ENCODE peak calls at places on chromosomes 16 and 17, in four cellular contexts. One of them, this sample, is unnamed.

GRCh38 chr16:1271380-1271749 is 15.5 kb downstream of the TPSD1 start:
- DNase-seq in neural progenitor cell: no peak
- DNase-seq in tibial artery: no peak
- DNase-seq in fibroblast of mammary gland: no peak
- DNase-seq in this sample: no peak

GRCh38 chr17:12983986-12984932 is 33.6 kb downstream of the ELAC2 start:
- DNase-seq in tibial artery: no peak
- DNase-seq in neural progenitor cell: no peak
- DNase-seq in fibroblast of mammary gland: peak
- DNase-seq in this sample: peak

GRCh38 chr16:50671644-50672260 is 9.4 kb downstream of the SNX20 start:
- DNase-seq in fibroblast of mammary gland: peak
- DNase-seq in tibial artery: no peak
- DNase-seq in neural progenitor cell: peak
- DNase-seq in this sample: peak

GRCh38 chr16:67718668-67719047 is 458 bp downstream of the GFOD2 start:
- DNase-seq in tibial artery: no peak
- DNase-seq in neural progenitor cell: no peak
- DNase-seq in fibroblast of mammary gland: no peak
- DNase-seq in this sample: no peak

GRCh38 chr16:85650864-85651811 is 37.6 kb downstream of the GINS2 start:
- DNase-seq in neural progenitor cell: peak
- DNase-seq in fibroblast of mammary gland: no peak
- DNase-seq in tibial artery: no peak
- DNase-seq in this sample: no peak

GRCh38 chr16:77511053-77511452 is 76.2 kb upstream of the ADAMTS18 start:
- DNase-seq in tibial artery: no peak
- DNase-seq in neural progenitor cell: no peak
- DNase-seq in fibroblast of mammary gland: no peak
- DNase-seq in this sample: no peak

GRCh38 chr17:73566905-73567782 is 77.1 kb downstream of the SDK2 start:
- DNase-seq in tibial artery: no peak
- DNase-seq in neural progenitor cell: peak
- DNase-seq in fibroblast of mammary gland: no peak
- DNase-seq in this sample: no peak

GRCh38 chr16:10827691-10828341 is 9.2 kb upstream of the TVP23A start:
- DNase-seq in neural progenitor cell: no peak
- DNase-seq in fibroblast of mammary gland: peak
- DNase-seq in tibial artery: peak
- DNase-seq in this sample: peak

GRCh38 chr16:17343028-17343427 is 127.7 kb downstream of the XYLT1 start:
- DNase-seq in neural progenitor cell: no peak
- DNase-seq in tibial artery: peak
- DNase-seq in fibroblast of mammary gland: no peak
- DNase-seq in this sample: no peak

GRCh38 chr17:10304758-10305300 is 68.0 kb downstream of the MYH13 start:
- DNase-seq in tibial artery: no peak
- DNase-seq in fibroblast of mammary gland: no peak
- DNase-seq in neural progenitor cell: no peak
- DNase-seq in this sample: no peak

GRCh38 chr16:6031102-6031501 is 933.5 kb upstream of the EEF2KMT start:
- DNase-seq in fibroblast of mammary gland: no peak
- DNase-seq in neural progenitor cell: no peak
- DNase-seq in tibial artery: no peak
- DNase-seq in this sample: no peak

GRCh38 chr17:77690271-77691161 is 268.0 kb upstream of the TNRC6C start:
- DNase-seq in fibroblast of mammary gland: no peak
- DNase-seq in neural progenitor cell: no peak
- DNase-seq in tibial artery: peak
- DNase-seq in this sample: no peak

GRCh38 chr16:29021471-29021870 is 36.6 kb downstream of the LAT start:
- DNase-seq in tibial artery: no peak
- DNase-seq in fibroblast of mammary gland: no peak
- DNase-seq in neural progenitor cell: no peak
- DNase-seq in this sample: no peak

GRCh38 chr17:30422171-30422570 is 43.4 kb downstream of the CPD start:
- DNase-seq in neural progenitor cell: no peak
- DNase-seq in fibroblast of mammary gland: no peak
- DNase-seq in tibial artery: no peak
- DNase-seq in this sample: peak

GRCh38 chr17:82228842-82229685 is at the start of gene SLC16A3:
- DNase-seq in fibroblast of mammary gland: peak
- DNase-seq in neural progenitor cell: peak
- DNase-seq in tibial artery: peak
- DNase-seq in this sample: peak

GRCh38 chr17:20095366-20096080 is 86.4 kb downstream of the SPECC1 start:
- DNase-seq in neural progenitor cell: peak
- DNase-seq in fibroblast of mammary gland: peak
- DNase-seq in tibial artery: peak
- DNase-seq in this sample: peak

GRCh38 chr16:67666538-67667433 is at the start of the genes C16orf86 and ENKD1:
- DNase-seq in tibial artery: peak
- DNase-seq in neural progenitor cell: peak
- DNase-seq in fibroblast of mammary gland: peak
- DNase-seq in this sample: peak

GRCh38 chr16:78961464-78961863 is 639.1 kb downstream of the MAF start:
- DNase-seq in fibroblast of mammary gland: no peak
- DNase-seq in neural progenitor cell: no peak
- DNase-seq in tibial artery: no peak
- DNase-seq in this sample: no peak

GRCh38 chr16:28933176-28933575 is 1.4 kb downstream of the CD19 start:
- DNase-seq in tibial artery: no peak
- DNase-seq in fibroblast of mammary gland: no peak
- DNase-seq in neural progenitor cell: no peak
- DNase-seq in this sample: no peak

GRCh38 chr17:20611314-20611713 is 31.8 kb downstream of the CDRT15L2 start:
- DNase-seq in tibial artery: no peak
- DNase-seq in fibroblast of mammary gland: no peak
- DNase-seq in neural progenitor cell: peak
- DNase-seq in this sample: no peak

GRCh38 chr17:17822189-17822978 is 14.4 kb downstream of the SREBF1 start:
- DNase-seq in fibroblast of mammary gland: peak
- DNase-seq in tibial artery: peak
- DNase-seq in neural progenitor cell: no peak
- DNase-seq in this sample: peak

GRCh38 chr17:32621612-32622312 is 135.0 kb downstream of the CDK5R1 start:
- DNase-seq in fibroblast of mammary gland: peak
- DNase-seq in tibial artery: no peak
- DNase-seq in neural progenitor cell: peak
- DNase-seq in this sample: no peak

GRCh38 chr16:54112807-54113206 is 173.8 kb downstream of the IRX3 start:
- DNase-seq in fibroblast of mammary gland: no peak
- DNase-seq in tibial artery: no peak
- DNase-seq in neural progenitor cell: no peak
- DNase-seq in this sample: no peak

GRCh38 chr16:54121084-54121483 is 165.5 kb downstream of the IRX3 start:
- DNase-seq in fibroblast of mammary gland: peak
- DNase-seq in neural progenitor cell: no peak
- DNase-seq in tibial artery: no peak
- DNase-seq in this sample: no peak

GRCh38 chr16:54118846-54119245 is 167.7 kb downstream of the IRX3 start:
- DNase-seq in fibroblast of mammary gland: peak
- DNase-seq in neural progenitor cell: no peak
- DNase-seq in tibial artery: no peak
- DNase-seq in this sample: peak

GRCh38 chr16:54115558-54115957 is 171.0 kb downstream of the IRX3 start:
- DNase-seq in neural progenitor cell: no peak
- DNase-seq in tibial artery: no peak
- DNase-seq in fibroblast of mammary gland: no peak
- DNase-seq in this sample: no peak

DNA sequence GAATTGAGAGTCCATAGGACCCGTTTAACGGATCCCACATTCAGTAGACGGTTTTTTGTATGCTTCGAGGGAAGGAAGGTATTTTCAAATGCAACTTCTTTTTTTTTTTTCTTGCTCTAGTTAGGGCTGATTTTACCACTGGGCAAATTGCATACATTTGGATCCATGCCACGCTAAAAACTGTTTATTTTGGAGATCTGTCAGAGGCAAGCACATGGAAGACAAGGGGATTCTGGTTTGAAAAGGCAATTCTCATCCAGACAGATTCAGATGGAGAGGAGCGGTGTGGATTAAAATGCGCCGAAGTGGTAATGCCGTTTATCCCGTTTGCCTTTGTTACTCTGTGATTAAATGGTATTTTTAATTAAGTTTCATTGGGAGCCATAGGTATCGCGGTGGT is 170.5 kb downstream of the IRX3 start:
- DNase-seq in fibroblast of mammary gland: no peak
- DNase-seq in tibial artery: no peak
- DNase-seq in neural progenitor cell: no peak
- DNase-seq in this sample: peak
- H3K4me3 ChIP-seq in fibroblast of mammary gland: no peak
- H3K4me3 ChIP-seq in tibial artery: no peak
- H3K4me3 ChIP-seq in neural progenitor cell: no peak
- H3K4me3 ChIP-seq in this sample: no peak

DNA sequence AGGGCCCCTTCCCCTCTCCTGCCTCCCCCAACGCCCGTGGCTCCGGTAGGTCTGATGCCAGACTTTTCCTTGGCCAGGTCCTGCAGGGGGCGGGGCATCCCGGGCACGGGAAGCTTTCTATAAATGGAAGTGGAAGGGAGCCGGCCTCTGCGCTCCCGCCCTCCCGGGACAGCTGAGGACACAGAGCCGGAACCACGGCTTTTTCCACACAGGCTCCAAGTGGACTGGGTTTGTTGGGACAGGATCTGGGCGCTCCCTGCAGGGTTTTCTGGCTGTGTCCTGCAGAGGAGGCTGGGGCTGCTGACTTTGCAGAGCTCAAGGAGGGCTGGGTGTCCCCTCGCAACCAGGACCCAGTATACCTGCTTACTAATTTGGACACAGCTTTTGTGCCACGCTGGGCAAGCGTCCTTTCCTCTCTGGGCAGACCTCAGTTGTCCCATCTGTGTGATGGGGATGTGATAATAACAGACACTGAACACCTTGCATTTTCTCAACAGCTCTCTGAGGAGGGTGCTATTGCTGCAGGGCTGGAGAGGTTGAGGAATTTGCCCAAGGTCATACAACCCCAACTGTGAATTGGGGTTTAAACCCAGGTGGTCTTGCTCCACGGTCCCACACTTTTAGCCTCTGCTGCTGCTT is 1.8 kb downstream of the TNS4 start:
- DNase-seq in tibial artery: peak
- DNase-seq in fibroblast of mammary gland: peak
- DNase-seq in neural progenitor cell: peak
- DNase-seq in this sample: peak
- H3K4me3 ChIP-seq in tibial artery: peak
- H3K4me3 ChIP-seq in fibroblast of mammary gland: no peak
- H3K4me3 ChIP-seq in neural progenitor cell: no peak
- H3K4me3 ChIP-seq in this sample: no peak

GRCh38 chr17:44109312-44109630 is 14.2 kb downstream of the HDAC5 start:
- DNase-seq in neural progenitor cell: no peak
- DNase-seq in fibroblast of mammary gland: no peak
- DNase-seq in tibial artery: no peak
- DNase-seq in this sample: no peak

GRCh38 chr17:44110823-44111633 is 12.4 kb downstream of the HDAC5 start:
- DNase-seq in tibial artery: peak
- DNase-seq in neural progenitor cell: peak
- DNase-seq in fibroblast of mammary gland: peak
- DNase-seq in this sample: peak

GRCh38 chr17:44110011-44110686 is 13.3 kb downstream of the HDAC5 start:
- DNase-seq in tibial artery: no peak
- DNase-seq in neural progenitor cell: no peak
- DNase-seq in fibroblast of mammary gland: no peak
- DNase-seq in this sample: no peak

GRCh38 chr17:44106801-44107200 is 16.6 kb downstream of the HDAC5 start:
- DNase-seq in tibial artery: no peak
- DNase-seq in fibroblast of mammary gland: no peak
- DNase-seq in neural progenitor cell: no peak
- DNase-seq in this sample: no peak

DNA sequence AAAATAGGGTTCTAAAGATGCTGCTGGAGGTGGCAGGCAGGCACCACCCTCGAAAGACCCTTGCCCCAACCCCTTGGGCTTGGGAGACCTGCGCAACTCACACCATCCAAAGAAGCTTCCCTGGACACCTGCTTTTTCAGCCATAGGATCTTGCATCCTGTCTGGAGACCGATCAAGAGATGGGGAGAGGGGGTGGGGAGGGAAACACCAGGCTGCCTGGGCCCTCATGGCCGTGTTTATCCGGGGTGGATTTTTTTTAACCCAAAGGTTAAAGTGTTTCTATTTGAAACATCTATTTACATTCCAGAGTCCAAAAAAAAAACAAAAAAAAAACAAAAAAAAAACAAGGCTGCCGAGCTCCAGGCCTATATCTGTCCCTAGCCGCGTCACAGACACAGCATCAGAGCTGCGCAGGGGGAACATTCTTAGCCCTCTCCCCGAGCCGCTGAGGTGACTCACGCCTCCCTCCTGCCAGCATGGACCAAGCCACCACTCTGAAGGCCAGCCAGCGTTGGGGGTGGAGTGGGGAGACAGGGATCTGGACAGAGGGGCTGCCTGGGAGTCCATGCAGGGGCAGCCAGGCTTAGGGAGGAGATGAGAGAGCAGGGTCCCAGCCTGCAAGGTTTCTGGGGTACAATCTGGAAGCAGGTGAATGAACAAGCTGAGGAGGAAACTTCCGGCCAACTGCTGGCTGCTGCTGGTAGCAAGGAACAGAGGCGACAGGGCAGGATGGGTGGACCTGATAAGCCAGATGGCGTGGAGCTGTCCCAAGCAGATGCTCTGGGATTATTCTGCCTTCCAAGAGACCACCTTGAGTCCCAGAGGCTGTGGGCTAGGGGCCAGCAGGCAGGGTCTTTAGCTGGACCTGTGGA is 14.8 kb downstream of the HDAC5 start:
- DNase-seq in tibial artery: peak
- DNase-seq in neural progenitor cell: no peak
- DNase-seq in fibroblast of mammary gland: peak
- DNase-seq in this sample: peak
- H3K4me3 ChIP-seq in tibial artery: peak
- H3K4me3 ChIP-seq in neural progenitor cell: no peak
- H3K4me3 ChIP-seq in fibroblast of mammary gland: peak
- H3K4me3 ChIP-seq in this sample: no peak

GRCh38 chr17:45371414-45372324 is 54.8 kb upstream of the MAP3K14 start:
- DNase-seq in neural progenitor cell: peak
- DNase-seq in tibial artery: peak
- DNase-seq in fibroblast of mammary gland: peak
- DNase-seq in this sample: peak
- H3K4me3 ChIP-seq in neural progenitor cell: peak
- H3K4me3 ChIP-seq in tibial artery: peak
- H3K4me3 ChIP-seq in fibroblast of mammary gland: no peak
- H3K4me3 ChIP-seq in this sample: peak

This sample was measured in fibroblast of pulmonary artery.